ENCODE peak calls at places on chromosomes 12 and 14, in five cellular contexts. F, L, Y, T and V are unnamed samples.

GRCh38 chr14:105093426-105094192 is 28.4 kb upstream of the GPR132 start:
- DNase-seq in F (no peak), L (no peak), Y (peak; percentile 90), T (peak; percentile 91), V (peak; percentile 88)

GRCh38 chr12:15088115-15088514 is 115.3 kb downstream of the PDE6H start:
- DNase-seq in F (no peak), L (no peak), Y (no peak), T (no peak), V (no peak)

GRCh38 chr12:7042847-7043246 is 17.7 kb upstream of the C1S start:
- DNase-seq in F (no peak), L (no peak), Y (no peak), T (peak; percentile 28), V (peak; percentile 66)

GRCh38 chr14:105364100-105364708 is 34.1 kb upstream of the TEX22 start:
- DNase-seq in F (no peak), L (no peak), Y (peak; percentile 48), T (peak; percentile 81), V (peak; percentile 31)

GRCh38 chr12:2959194-2959507 is at the start of gene TEAD4:
- DNase-seq in F (peak; percentile 73), L (no peak), Y (peak; percentile 69), T (peak; percentile 84), V (peak; percentile 89)

GRCh38 chr14:28771168-28771567 is 4.6 kb downstream of the FOXG1 start:
- DNase-seq in F (no peak), L (no peak), Y (no peak), T (no peak), V (no peak)

GRCh38 chr12:106090586-106091411 is 48.0 kb downstream of the NUAK1 start:
- DNase-seq in F (peak; percentile 62), L (no peak), Y (no peak), T (no peak), V (no peak)

GRCh38 chr14:58100735-58101368 is 51.2 kb downstream of the ARMH4 start:
- DNase-seq in F (no peak), L (no peak), Y (no peak), T (no peak), V (no peak)

GRCh38 chr12:130555628-130556485 is 160.2 kb downstream of the RIMBP2 start:
- DNase-seq in F (no peak), L (peak; percentile 41), Y (no peak), T (no peak), V (no peak)